ENCODE peak calls at places on chromosomes 16 and 17, in seven cellular contexts. O, R, X, G, F, W and B are unnamed samples.

GRCh38 chr16:7268182-7268581 is 64.5 kb upstream of the RBFOX1 start:
- DNase-seq in O (no peak), R (peak; percentile 7), X (no peak), G (no peak), F (peak; percentile 1), W (peak; percentile 8), B (no peak)

GRCh38 chr16:76487411-76488064 is 210.3 kb downstream of the CNTNAP4 start:
- DNase-seq in O (no peak), R (peak; percentile 11), X (no peak), G (no peak), F (no peak), W (no peak), B (no peak)

GRCh38 chr17:5092139-5093010 is 14.1 kb downstream of the ZFP3 start:
- DNase-seq in O (no peak), R (no peak), X (no peak), G (no peak), F (no peak), W (no peak), B (no peak)

GRCh38 chr16:65413861-65414260 is 292.0 kb upstream of the CDH11 start:
- DNase-seq in O (no peak), R (no peak), X (no peak), G (no peak), F (peak; percentile 17), W (no peak), B (no peak)

GRCh38 chr16:27083861-27084261 is 17.1 kb downstream of the C16orf82 start:
- DNase-seq in O (no peak), R (no peak), X (no peak), G (no peak), F (peak; percentile 4), W (no peak), B (no peak)

GRCh38 chr17:55513885-55514590 is 2.8 kb upstream of the SMIM36 start:
- DNase-seq in O (no peak), R (peak; percentile 68), X (peak; percentile 60), G (peak; percentile 76), F (peak; percentile 78), W (peak; percentile 63), B (no peak)

GRCh38 chr16:49598386-49599170 is 225.0 kb downstream of the C16orf78 start:
- DNase-seq in O (no peak), R (no peak), X (no peak), G (no peak), F (no peak), W (peak; percentile 68), B (no peak)

GRCh38 chr17:80110927-80111701 is 9.7 kb downstream of the GAA start:
- DNase-seq in O (no peak), R (no peak), X (no peak), G (no peak), F (no peak), W (no peak), B (no peak)

GRCh38 chr17:61399131-61400057 is at the start of gene TBX2:
- DNase-seq in O (peak; percentile 80), R (peak; percentile 56), X (peak; percentile 71), G (peak; percentile 87), F (peak; percentile 91), W (no peak), B (no peak)

GRCh38 chr17:33072421-33073175 is 81.0 kb downstream of the SPACA3 start:
- DNase-seq in O (no peak), R (no peak), X (no peak), G (no peak), F (no peak), W (no peak), B (no peak)

GRCh38 chr16:25692307-25692706 is 548 bp downstream of the HS3ST4 start:
- DNase-seq in O (no peak), R (no peak), X (no peak), G (no peak), F (no peak), W (peak; percentile 36), B (no peak)

GRCh38 chr17:46879101-46879500 is 27.7 kb downstream of the WNT9B start:
- DNase-seq in O (no peak), R (no peak), X (no peak), G (no peak), F (no peak), W (no peak), B (no peak)

GRCh38 chr16:50079741-50080140 is 14.0 kb downstream of the HEATR3 start:
- DNase-seq in O (no peak), R (no peak), X (no peak), G (no peak), F (peak; percentile 31), W (no peak), B (no peak)

GRCh38 chr16:70721202-70721963 is 35.5 kb upstream of the MTSS2 start:
- DNase-seq in O (no peak), R (no peak), X (no peak), G (no peak), F (no peak), W (no peak), B (no peak)

GRCh38 chr17:28478940-28479615 is 5.6 kb downstream of the SLC13A2 start:
- DNase-seq in O (no peak), R (no peak), X (no peak), G (no peak), F (no peak), W (no peak), B (no peak)

GRCh38 chr16:79104567-79104966 is 496.0 kb downstream of the MAF start:
- DNase-seq in O (no peak), R (no peak), X (no peak), G (no peak), F (no peak), W (no peak), B (no peak)

GRCh38 chr17:65278050-65278819 is 141.1 kb downstream of the RGS9 start:
- DNase-seq in O (no peak), R (peak; percentile 42), X (peak; percentile 50), G (no peak), F (peak; percentile 83), W (peak; percentile 39), B (no peak)

GRCh38 chr17:45229681-45230409 is 8.2 kb downstream of the FMNL1 start:
- DNase-seq in O (peak; percentile 83), R (no peak), X (no peak), G (no peak), F (peak; percentile 39), W (peak; percentile 78), B (no peak)

GRCh38 chr16:31177136-31177535 is 2.8 kb upstream of the FUS start:
- DNase-seq in O (no peak), R (no peak), X (peak; percentile 51), G (no peak), F (peak; percentile 33), W (no peak), B (no peak)

GRCh38 chr17:8151641-8152111 is 528 bp downstream of the PER1 start:
- DNase-seq in O (peak; percentile 91), R (no peak), X (peak; percentile 94), G (peak; percentile 91), F (peak; percentile 91), W (no peak), B (peak; percentile 69)

GRCh38 chr16:18783430-18784341 is 6.4 kb downstream of the RPS15A start:
- DNase-seq in O (no peak), R (no peak), X (no peak), G (no peak), F (no peak), W (no peak), B (no peak)

GRCh38 chr17:3959295-3959899 is 4.8 kb downstream of the ATP2A3 start:
- DNase-seq in O (no peak), R (peak; percentile 49), X (no peak), G (no peak), F (peak; percentile 49), W (no peak), B (no peak)

GRCh38 chr16:19184823-19185509 is 16.9 kb downstream of the SYT17 start:
- DNase-seq in O (no peak), R (no peak), X (no peak), G (no peak), F (peak; percentile 28), W (no peak), B (no peak)

GRCh38 chr16:31200821-31201510 is 1.6 kb downstream of the PYCARD start:
- DNase-seq in O (no peak), R (peak; percentile 37), X (no peak), G (no peak), F (peak; percentile 23), W (no peak), B (no peak)

GRCh38 chr17:50426814-50427787 is 1.1 kb downstream of the ACSF2 start:
- DNase-seq in O (no peak), R (peak; percentile 60), X (no peak), G (peak; percentile 27), F (peak; percentile 40), W (peak; percentile 55), B (no peak)
- TF ChIP-seq CTCF in O (no peak), R (peak; percentile 8), X (no peak), G (no peak), F (peak; percentile 38), W (peak; percentile 21), B (no peak)

DNA sequence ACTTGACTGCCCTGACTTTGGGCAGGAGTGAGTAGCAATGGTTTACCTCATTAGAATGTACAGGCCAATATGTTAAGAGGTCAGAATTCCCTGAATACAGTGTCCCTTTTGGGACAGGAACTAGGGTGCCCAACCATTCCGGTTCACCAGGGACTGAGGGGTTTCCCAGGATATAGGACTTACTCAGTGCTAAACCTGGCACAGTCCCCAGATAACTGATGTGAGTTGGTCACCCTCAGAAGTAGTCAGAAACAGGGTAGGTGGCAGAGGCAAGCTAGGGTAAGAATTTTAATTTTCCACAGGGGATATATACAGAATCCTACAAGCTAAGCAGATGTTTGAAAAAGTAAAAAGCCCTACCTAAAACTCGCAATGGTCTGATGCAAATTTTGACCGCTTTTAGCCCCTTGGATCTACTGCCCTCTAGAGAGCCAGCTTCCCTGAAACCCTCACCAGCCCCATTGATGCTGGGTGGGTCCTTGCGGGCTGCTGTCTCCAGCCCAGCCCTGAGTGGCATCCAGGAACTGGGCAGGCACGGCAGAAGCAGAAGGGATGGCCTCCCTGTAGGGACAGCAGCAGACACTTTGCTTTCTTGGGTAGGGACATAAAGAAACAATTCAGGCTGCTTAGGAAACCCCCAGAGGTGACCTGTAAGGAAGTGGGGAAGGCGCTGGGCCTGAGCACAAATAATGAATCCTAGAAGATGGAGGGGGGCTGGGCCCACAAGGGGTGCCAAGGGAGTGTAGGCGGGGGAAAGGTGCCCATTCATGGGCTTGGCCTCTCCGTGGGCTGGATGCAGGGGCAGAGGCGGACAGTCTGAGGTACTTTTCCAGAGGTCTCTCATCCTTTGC is 434.8 kb downstream of the SLC39A11 start:
- DNase-seq in O (no peak), R (peak; percentile 79), X (no peak), G (no peak), F (no peak), W (no peak), B (no peak)
- TF ChIP-seq CTCF in O (no peak), R (no peak), X (no peak), G (no peak), F (peak; percentile 30), W (no peak), B (no peak)

GRCh38 chr17:70767102-70767701 is 597.9 kb downstream of the KCNJ2 start:
- DNase-seq in O (no peak), R (peak; percentile 28), X (no peak), G (no peak), F (peak; percentile 77), W (peak; percentile 28), B (no peak)
- TF ChIP-seq CTCF in O (peak; percentile 49), R (peak; percentile 57), X (peak; percentile 52), G (peak; percentile 47), F (peak; percentile 73), W (peak; percentile 29), B (peak; percentile 25)

GRCh38 chr16:89378947-89379771 is 111.2 kb downstream of the ANKRD11 start:
- DNase-seq in O (no peak), R (no peak), X (no peak), G (peak; percentile 42), F (no peak), W (no peak), B (no peak)
- TF ChIP-seq CTCF in O (no peak), R (no peak), X (no peak), G (no peak), F (no peak), W (no peak), B (no peak)